ENCODE peak calls at places on chromosomes 4 and X, in four cellular contexts. E is Peyer's patch, F is heart left ventricle, R is NB4. B is an unnamed sample.
A peak's percentile ranks its signal among the peaks of the same experiment; 100 is the strongest.

GRCh38 chr4:46442963-46443362 is 53.0 kb upstream of the GABRA2 start:
- DNase-seq in R (no peak), E (no peak), F (no peak), B (no peak)

GRCh38 chr4:7187297-7187592 is 5.1 kb upstream of the SORCS2 start:
- DNase-seq in E (no peak), F (no peak), R (no peak), B (no peak)

GRCh38 chrX:132490086-132490419 is 1.2 kb upstream of the MBNL3 start:
- DNase-seq in E (no peak), R (no peak), F (no peak), B (no peak)

GRCh38 chr4:139973015-139973414 is 181.0 kb downstream of the MAML3 start:
- DNase-seq in R (no peak), F (no peak), E (no peak), B (no peak)

GRCh38 chr4:173699841-173700475 is 169.9 kb upstream of the HAND2 start:
- DNase-seq in F (no peak), E (no peak), R (no peak), B (no peak)

GRCh38 chrX:40496728-40497127 is 84.0 kb upstream of the ATP6AP2 start:
- DNase-seq in F (no peak), R (no peak), E (no peak), B (no peak)

GRCh38 chr4:14827111-14827510 is 175.2 kb upstream of the CPEB2 start:
- DNase-seq in E (no peak), R (no peak), F (no peak), B (no peak)

GRCh38 chr4:153476829-153477574 is 10.8 kb downstream of the TMEM131L start:
- DNase-seq in F (no peak), R (no peak), E (no peak), B (no peak)

GRCh38 chr4:60619531-60620305 is 580.4 kb upstream of the ADGRL3 start:
- DNase-seq in E (no peak), F (no peak), R (no peak), B (no peak)

GRCh38 chr4:125826801-125827200 is 512.0 kb downstream of the FAT4 start:
- DNase-seq in F (no peak), R (no peak), E (no peak), B (no peak)

GRCh38 chr4:47049347-47049746 is 18.0 kb downstream of the GABRB1 start:
- DNase-seq in R (no peak), E (no peak), F (no peak), B (no peak)

GRCh38 chrX:150913511-150913910 is 15.0 kb upstream of the CD99L2 start:
- DNase-seq in E (no peak), R (peak; percentile 68), F (no peak), B (no peak)

GRCh38 chr4:100076753-100077152 is 113.5 kb downstream of the DDIT4L start:
- DNase-seq in F (no peak), R (peak; percentile 4), E (no peak), B (no peak)

GRCh38 chr4:109721033-109721432 is 8.8 kb downstream of the PLA2G12A start:
- DNase-seq in F (no peak), E (no peak), R (no peak), B (no peak)

GRCh38 chr4:179804440-179804839 is 2362.2 kb upstream of the AGA start:
- DNase-seq in R (no peak), E (no peak), F (no peak), B (no peak)

GRCh38 chr4:140743194-140743931 is 12.8 kb downstream of the TBC1D9 start:
- DNase-seq in E (no peak), R (no peak), F (no peak), B (no peak)

DNA sequence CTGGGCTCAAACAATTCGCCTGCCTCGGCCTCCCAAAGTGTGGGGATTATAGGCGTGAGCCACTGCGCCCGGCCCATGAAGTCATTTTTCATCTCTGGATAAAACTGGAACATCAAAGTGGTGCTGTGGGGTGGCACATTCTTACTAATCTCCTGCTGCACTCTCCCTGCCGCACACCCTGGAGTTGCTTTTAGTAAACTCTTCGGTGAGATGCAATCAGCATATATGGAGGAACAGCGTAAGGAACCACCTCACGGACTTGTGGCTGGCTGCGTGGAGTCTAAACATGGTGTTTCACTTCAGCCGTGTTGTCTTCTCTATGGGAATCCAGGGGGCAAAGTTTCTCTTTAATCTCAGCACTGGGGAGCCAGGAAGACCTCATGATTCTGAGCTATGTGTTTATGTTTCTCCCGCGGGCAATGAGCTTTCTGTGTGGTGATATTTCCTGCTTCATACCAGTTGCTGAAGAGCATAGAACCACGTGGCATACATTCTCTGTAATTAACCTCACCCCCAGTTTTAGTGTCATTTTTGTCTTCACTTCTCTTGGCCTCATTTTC is 2.1 kb upstream of the RHOH start:
- DNase-seq in F (no peak), E (no peak), R (peak; percentile 43), B (no peak)
- TF ChIP-seq POLR2A in F (no peak), E (peak; percentile 37), R (no peak), B (no peak)

DNA sequence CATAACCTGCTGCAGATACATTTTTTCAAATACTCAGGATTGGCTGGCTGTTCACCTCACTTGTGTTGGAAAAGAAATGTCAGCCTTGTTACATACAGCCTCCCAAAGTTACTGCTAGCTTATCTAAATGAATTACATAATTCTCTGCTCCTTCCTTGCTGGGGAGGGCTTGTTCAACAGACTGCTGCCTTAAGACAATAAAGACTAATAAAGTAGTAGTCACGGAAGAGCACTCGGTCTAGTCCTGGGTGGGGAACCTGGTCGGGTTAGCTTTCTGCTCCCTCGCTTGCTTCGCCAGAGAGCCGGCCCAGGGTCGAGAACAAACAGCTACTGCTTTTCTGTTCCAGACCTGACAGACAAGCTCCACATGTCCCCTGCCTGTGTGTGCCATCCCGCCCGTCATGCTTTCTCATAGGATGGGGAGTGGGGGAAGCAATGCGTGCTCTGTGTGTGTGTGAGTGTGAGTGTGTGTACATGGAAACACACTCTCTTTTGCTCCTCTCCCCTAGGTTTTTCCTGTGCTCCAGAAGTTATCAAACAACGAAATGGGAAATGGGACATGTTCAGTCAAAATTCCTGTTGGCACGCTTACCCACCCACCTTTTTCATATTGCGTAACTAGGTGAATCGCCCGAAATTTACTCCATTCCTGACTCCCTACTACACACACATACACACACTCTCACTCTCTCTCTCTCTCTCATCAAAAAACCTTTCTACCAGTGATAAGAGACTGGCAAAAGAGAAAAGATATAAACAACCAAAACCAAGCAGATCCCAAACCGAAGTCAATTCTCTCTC is 1.4 kb downstream of the NPY1R start:
- DNase-seq in F (peak; percentile 21), E (no peak), R (no peak), B (no peak)
- H3K4me3 ChIP-seq in F (peak overlapping the region; percentile 48), E (no peak overlapping the region), R (no peak overlapping the region), B (no peak overlapping the region)

GRCh38 chr4:72945719-72946336 is 123.7 kb downstream of the COX18 start:
- DNase-seq in R (no peak), E (no peak), F (no peak), B (no peak)

GRCh38 chr4:72954811-72955210 is 114.7 kb downstream of the COX18 start:
- DNase-seq in F (no peak), E (no peak), R (no peak), B (no peak)

GRCh38 chr4:72951628-72952027 is 117.9 kb downstream of the COX18 start:
- DNase-seq in E (no peak), F (no peak), R (no peak), B (no peak)

GRCh38 chr4:72948080-72948479 is 121.4 kb downstream of the COX18 start:
- DNase-seq in F (no peak), R (no peak), E (no peak), B (no peak)

DNA sequence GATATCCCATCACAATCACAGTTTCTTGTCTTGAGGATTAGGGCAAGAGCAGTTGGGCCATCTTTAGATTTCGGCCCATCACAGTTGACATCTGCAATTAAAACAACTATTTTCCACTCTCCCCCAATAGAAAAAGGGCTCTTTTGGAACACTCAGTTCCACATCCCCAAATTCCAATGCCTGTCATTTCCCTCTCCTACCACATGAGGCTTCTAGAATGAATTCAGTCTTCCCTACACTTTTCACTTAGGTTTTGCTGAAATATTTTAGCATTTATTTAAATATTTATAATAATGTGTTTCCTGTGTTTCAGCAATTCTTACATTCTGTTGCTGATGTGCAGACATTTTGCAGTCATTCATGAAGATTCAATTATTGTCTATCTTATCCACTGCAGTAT is 118.4 kb downstream of the COX18 start:
- DNase-seq in E (no peak), R (no peak), F (no peak), B (no peak)
- TF ChIP-seq CTCF in E (no peak), R (no peak), F (no peak), B (no peak)

GRCh38 chr4:18021470-18021719 is 160 bp downstream of the LCORL start:
- DNase-seq in E (no peak), R (no peak), F (no peak), B (no peak)

GRCh38 chr4:18022572-18023039 is 1.1 kb upstream of the LCORL start:
- DNase-seq in E (no peak), F (no peak), R (no peak), B (no peak)

GRCh38 chr4:18020671-18021469 is 685 bp downstream of the LCORL start:
- DNase-seq in E (peak; percentile 70), F (peak; percentile 80), R (peak; percentile 89), B (peak; percentile 58)

GRCh38 chr4:18020145-18020670 is 1.3 kb downstream of the LCORL start:
- DNase-seq in F (no peak), R (peak; percentile 66), E (peak; percentile 46), B (no peak)

GRCh38 chr4:18021720-18022571 is at the start of gene LCORL:
- DNase-seq in E (peak; percentile 95), R (peak; percentile 99), F (peak; percentile 95), B (peak; percentile 98)
- TF ChIP-seq POLR2A in E (peak; percentile 86), R (peak; percentile 74), F (no peak), B (no peak)